ENCODE peak calls at places on chromosome 12, in seven cellular contexts. L is lung, V is heart right ventricle, A is left lung, Y is B cell, Q is ELR, D is HTR-8/SVneo. Z is an unnamed sample.

GRCh38 chr12:52215587-52216031 is 17.4 kb upstream of the KRT7 start:
- DNase-seq in L (no peak), V (no peak), A (peak), Y (no peak), Q (peak), D (peak), Z (no peak)

GRCh38 chr12:2825133-2825532 is 9.7 kb downstream of the NRIP2 start:
- DNase-seq in L (no peak), V (no peak), A (no peak), Y (no peak), Q (no peak), D (no peak), Z (no peak)

GRCh38 chr12:114529956-114530355 is 124.0 kb upstream of the TBX5 start:
- DNase-seq in L (no peak), V (no peak), A (no peak), Y (no peak), Q (no peak), D (no peak), Z (no peak)

GRCh38 chr12:82998509-82998908 is 311.8 kb downstream of the TMTC2 start:
- DNase-seq in L (no peak), V (no peak), A (no peak), Y (no peak), Q (no peak), D (no peak), Z (no peak)

GRCh38 chr12:106655577-106655976 is 72.8 kb downstream of the RFX4 start:
- DNase-seq in L (no peak), V (no peak), A (no peak), Y (no peak), Q (no peak), D (no peak), Z (no peak)

GRCh38 chr12:29756741-29757390 is 26.9 kb downstream of the TMTC1 start:
- DNase-seq in L (no peak), V (no peak), A (no peak), Y (no peak), Q (no peak), D (no peak), Z (no peak)

GRCh38 chr12:49803693-49804450 is 24.3 kb downstream of the NCKAP5L start:
- DNase-seq in L (no peak), V (no peak), A (no peak), Y (no peak), Q (no peak), D (no peak), Z (no peak)

GRCh38 chr12:50110762-50111416 is 1.1 kb upstream of the COX14 start:
- DNase-seq in L (peak), V (peak), A (peak), Y (peak), Q (peak), D (peak), Z (peak)

GRCh38 chr12:53063708-53064612 is 14.1 kb downstream of the TNS2 start:
- DNase-seq in L (peak), V (peak), A (no peak), Y (no peak), Q (peak), D (no peak), Z (peak)

GRCh38 chr12:90174198-90174510 is 465.5 kb upstream of the ATP2B1 start:
- DNase-seq in L (no peak), V (no peak), A (no peak), Y (no peak), Q (peak), D (no peak), Z (no peak)

Z was measured in NAMALWA.